ENCODE peak calls at places on chromosomes 11 and 22, in ten cellular contexts. Y, V, T, O, D, N, M, H, W and K are unnamed samples.

GRCh38 chr11:103659743-103660142 is 376.7 kb upstream of the DDI1 start:
- DNase-seq in Y (no peak), V (no peak), T (no peak), O (no peak), D (no peak), N (no peak), M (no peak), H (no peak), W (no peak), K (no peak)

GRCh38 chr11:13038366-13038765 is 29.2 kb downstream of the RASSF10 start:
- DNase-seq in Y (no peak), V (no peak), T (no peak), O (no peak), D (no peak), N (no peak), M (no peak), H (no peak), W (no peak), K (no peak)

GRCh38 chr11:102177974-102178631 is 67.9 kb downstream of the YAP1 start:
- DNase-seq in Y (no peak), V (no peak), T (no peak), O (no peak), D (no peak), N (no peak), M (no peak), H (no peak), W (no peak), K (no peak)

GRCh38 chr11:34302046-34302921 is 55.5 kb downstream of the ABTB2 start:
- DNase-seq in Y (no peak), V (peak; percentile 53), T (no peak), O (no peak), D (no peak), N (peak; percentile 79), M (no peak), H (no peak), W (no peak), K (no peak)

GRCh38 chr11:17786824-17787525 is 52.4 kb downstream of the KCNC1 start:
- DNase-seq in Y (no peak), V (no peak), T (no peak), O (no peak), D (no peak), N (no peak), M (no peak), H (no peak), W (peak; percentile 20), K (no peak)

GRCh38 chr11:6653055-6653454 is 2.6 kb downstream of the DCHS1 start:
- DNase-seq in Y (no peak), V (no peak), T (no peak), O (no peak), D (no peak), N (no peak), M (no peak), H (no peak), W (no peak), K (no peak)

GRCh38 chr11:10809373-10810199 is 860 bp upstream of the EIF4G2 start:
- DNase-seq in Y (peak; percentile 60), V (no peak), T (peak; percentile 88), O (peak; percentile 69), D (peak; percentile 56), N (peak; percentile 74), M (no peak), H (no peak), W (no peak), K (peak; percentile 72)

GRCh38 chr11:130721736-130722135 is 194.5 kb downstream of the SNX19 start:
- DNase-seq in Y (no peak), V (no peak), T (no peak), O (no peak), D (no peak), N (no peak), M (no peak), H (no peak), W (no peak), K (no peak)

GRCh38 chr22:43726296-43726695 is 85.8 kb downstream of the EFCAB6 start:
- DNase-seq in Y (no peak), V (no peak), T (no peak), O (no peak), D (no peak), N (no peak), M (no peak), H (no peak), W (no peak), K (no peak)

GRCh38 chr11:47705722-47706121 is 9.4 kb downstream of the AGBL2 start:
- DNase-seq in Y (no peak), V (no peak), T (no peak), O (no peak), D (no peak), N (no peak), M (no peak), H (no peak), W (no peak), K (no peak)

GRCh38 chr11:19093976-19094375 is 23.0 kb upstream of the ZDHHC13 start:
- DNase-seq in Y (no peak), V (no peak), T (no peak), O (no peak), D (no peak), N (no peak), M (no peak), H (no peak), W (no peak), K (no peak)

GRCh38 chr11:73249858-73250773 is 22.0 kb upstream of the P2RY6 start:
- DNase-seq in Y (no peak), V (no peak), T (no peak), O (peak; percentile 21), D (no peak), N (no peak), M (no peak), H (no peak), W (no peak), K (no peak)

GRCh38 chr11:111047376-111047775 is 198.1 kb upstream of the POU2AF2 start:
- DNase-seq in Y (no peak), V (no peak), T (no peak), O (peak; percentile 47), D (no peak), N (no peak), M (no peak), H (no peak), W (no peak), K (peak; percentile 3)